ENCODE peak calls at places on chromosomes 13 and 19, in four cellular contexts. One of them, this sample, is unnamed.

GRCh38 chr19:459724-460511 is 915 bp downstream of the SHC2 start:
- DNase-seq in ecto neural progenitor cell: peak
- DNase-seq in MCF 10A: peak
- DNase-seq in hippocampal formation: peak
- DNase-seq in this sample: peak

GRCh38 chr13:28501547-28501946 is 6.6 kb upstream of the FLT1 start:
- DNase-seq in ecto neural progenitor cell: no peak
- DNase-seq in MCF 10A: no peak
- DNase-seq in hippocampal formation: no peak
- DNase-seq in this sample: no peak

GRCh38 chr13:39554371-39554770 is 48.6 kb downstream of the LHFPL6 start:
- DNase-seq in ecto neural progenitor cell: no peak
- DNase-seq in MCF 10A: no peak
- DNase-seq in hippocampal formation: no peak
- DNase-seq in this sample: no peak

GRCh38 chr13:62085832-62086231 is 670.2 kb upstream of the PCDH20 start:
- DNase-seq in ecto neural progenitor cell: no peak
- DNase-seq in MCF 10A: no peak
- DNase-seq in hippocampal formation: no peak
- DNase-seq in this sample: no peak

GRCh38 chr19:54439174-54439851 is 9.7 kb upstream of the LENG8 start:
- DNase-seq in ecto neural progenitor cell: peak
- DNase-seq in MCF 10A: peak
- DNase-seq in hippocampal formation: peak
- DNase-seq in this sample: no peak

GRCh38 chr19:50711196-50711595 is 8.4 kb downstream of the SHANK1 start:
- DNase-seq in ecto neural progenitor cell: no peak
- DNase-seq in MCF 10A: no peak
- DNase-seq in hippocampal formation: no peak
- DNase-seq in this sample: no peak

GRCh38 chr13:30181856-30182651 is 125.3 kb downstream of the KATNAL1 start:
- DNase-seq in ecto neural progenitor cell: no peak
- DNase-seq in MCF 10A: no peak
- DNase-seq in hippocampal formation: no peak
- DNase-seq in this sample: no peak

GRCh38 chr19:5181331-5181730 is 159.3 kb downstream of the PTPRS start:
- DNase-seq in ecto neural progenitor cell: no peak
- DNase-seq in MCF 10A: no peak
- DNase-seq in hippocampal formation: no peak
- DNase-seq in this sample: no peak

GRCh38 chr13:101570410-101570809 is 117.9 kb downstream of the ITGBL1 start:
- DNase-seq in ecto neural progenitor cell: no peak
- DNase-seq in MCF 10A: peak
- DNase-seq in hippocampal formation: no peak
- DNase-seq in this sample: peak

GRCh38 chr13:60326273-60326672 is 70.7 kb upstream of the TDRD3 start:
- DNase-seq in ecto neural progenitor cell: no peak
- DNase-seq in MCF 10A: no peak
- DNase-seq in hippocampal formation: no peak
- DNase-seq in this sample: no peak

GRCh38 chr19:44943801-44944249 is 1.8 kb downstream of the APOC4 start:
- DNase-seq in ecto neural progenitor cell: no peak
- DNase-seq in MCF 10A: peak
- DNase-seq in hippocampal formation: no peak
- DNase-seq in this sample: no peak

GRCh38 chr13:109704771-109705628 is 81.4 kb downstream of the IRS2 start:
- DNase-seq in ecto neural progenitor cell: no peak
- DNase-seq in MCF 10A: peak
- DNase-seq in hippocampal formation: no peak
- DNase-seq in this sample: no peak

GRCh38 chr19:55484571-55485438 is at the start of gene NAT14:
- DNase-seq in ecto neural progenitor cell: peak
- DNase-seq in MCF 10A: peak
- DNase-seq in hippocampal formation: peak
- DNase-seq in this sample: no peak

GRCh38 chr19:57841364-57841763 is 8.3 kb upstream of the ZNF587 start:
- DNase-seq in ecto neural progenitor cell: no peak
- DNase-seq in MCF 10A: no peak
- DNase-seq in hippocampal formation: no peak
- DNase-seq in this sample: no peak

GRCh38 chr19:12521996-12522395 is 29.3 kb downstream of the ZNF564 start:
- DNase-seq in ecto neural progenitor cell: no peak
- DNase-seq in MCF 10A: no peak
- DNase-seq in hippocampal formation: no peak
- DNase-seq in this sample: no peak

GRCh38 chr19:34851277-34851804 is 75.4 kb upstream of the ZNF30 start:
- DNase-seq in ecto neural progenitor cell: no peak
- DNase-seq in MCF 10A: peak
- DNase-seq in hippocampal formation: no peak
- DNase-seq in this sample: no peak

GRCh38 chr13:107753286-107753685 is 462.1 kb downstream of the LIG4 start:
- DNase-seq in ecto neural progenitor cell: no peak
- DNase-seq in MCF 10A: peak
- DNase-seq in hippocampal formation: no peak
- DNase-seq in this sample: no peak

GRCh38 chr13:39510296-39510695 is 92.7 kb downstream of the LHFPL6 start:
- DNase-seq in ecto neural progenitor cell: no peak
- DNase-seq in MCF 10A: peak
- DNase-seq in hippocampal formation: no peak
- DNase-seq in this sample: no peak

GRCh38 chr19:19752760-19753403 is 20.0 kb upstream of the ZNF14 start:
- DNase-seq in ecto neural progenitor cell: peak
- DNase-seq in MCF 10A: no peak
- DNase-seq in hippocampal formation: no peak
- DNase-seq in this sample: no peak

GRCh38 chr13:45362939-45363338 is 22.0 kb upstream of the TPT1 start:
- DNase-seq in ecto neural progenitor cell: no peak
- DNase-seq in MCF 10A: no peak
- DNase-seq in hippocampal formation: no peak
- DNase-seq in this sample: no peak

GRCh38 chr13:26202365-26202972 is 19.6 kb downstream of the RNF6 start:
- DNase-seq in ecto neural progenitor cell: no peak
- DNase-seq in MCF 10A: no peak
- DNase-seq in hippocampal formation: no peak
- DNase-seq in this sample: peak

GRCh38 chr13:85586422-85586831 is 212.8 kb downstream of the SLITRK6 start:
- DNase-seq in ecto neural progenitor cell: no peak
- DNase-seq in MCF 10A: peak
- DNase-seq in hippocampal formation: no peak
- DNase-seq in this sample: peak

GRCh38 chr13:24036115-24036514 is 124.4 kb upstream of the SPATA13 start:
- DNase-seq in ecto neural progenitor cell: no peak
- DNase-seq in MCF 10A: no peak
- DNase-seq in hippocampal formation: no peak
- DNase-seq in this sample: peak

GRCh38 chr19:18895038-18895827 is 725 bp downstream of the CERS1 start:
- DNase-seq in ecto neural progenitor cell: peak
- DNase-seq in MCF 10A: peak
- DNase-seq in hippocampal formation: peak
- DNase-seq in this sample: no peak

GRCh38 chr13:46717275-46717674 is 79.7 kb downstream of the ESD start:
- DNase-seq in ecto neural progenitor cell: no peak
- DNase-seq in MCF 10A: no peak
- DNase-seq in hippocampal formation: no peak
- DNase-seq in this sample: no peak

GRCh38 chr13:57443494-57443893 is 188.1 kb upstream of the PCDH17 start:
- DNase-seq in ecto neural progenitor cell: no peak
- DNase-seq in MCF 10A: no peak
- DNase-seq in hippocampal formation: no peak
- DNase-seq in this sample: no peak

GRCh38 chr19:35168261-35168660 is 13.7 kb downstream of the FXYD5 start:
- DNase-seq in ecto neural progenitor cell: no peak
- DNase-seq in MCF 10A: peak
- DNase-seq in hippocampal formation: no peak
- DNase-seq in this sample: no peak

GRCh38 chr13:75316427-75316826 is 165.5 kb downstream of the TBC1D4 start:
- DNase-seq in ecto neural progenitor cell: no peak
- DNase-seq in MCF 10A: peak
- DNase-seq in hippocampal formation: no peak
- DNase-seq in this sample: peak

This sample was measured in astrocyte.